ENCODE peak calls at places on chromosome 19, in six cellular contexts. V, N, X, D, Y and O are unnamed samples.

GRCh38 chr19:32068805-32069204 is 276.6 kb upstream of the ZNF507 start:
- DNase-seq in V (no peak), N (no peak), X (no peak), D (no peak), Y (no peak), O (no peak)

GRCh38 chr19:56764296-56764695 is 76.2 kb downstream of the PEG3 start:
- DNase-seq in V (no peak), N (no peak), X (no peak), D (no peak), Y (no peak), O (no peak)

GRCh38 chr19:39428309-39429112 is 7.2 kb downstream of the RPS16 start:
- DNase-seq in V (peak; percentile 43), N (peak; percentile 82), X (peak; percentile 84), D (peak; percentile 96), Y (peak; percentile 91), O (no peak)

GRCh38 chr19:5439452-5439851 is 15.8 kb upstream of the ZNRF4 start:
- DNase-seq in V (no peak), N (no peak), X (no peak), D (no peak), Y (no peak), O (no peak)

GRCh38 chr19:58150328-58150921 is at the start of gene ZNF329:
- DNase-seq in V (peak; percentile 90), N (peak; percentile 90), X (peak; percentile 79), D (peak; percentile 89), Y (peak; percentile 62), O (peak; percentile 88)

GRCh38 chr19:11422163-11423068 is 3.3 kb upstream of the RGL3 start:
- DNase-seq in V (peak; percentile 86), N (peak; percentile 55), X (peak; percentile 48), D (peak; percentile 73), Y (no peak), O (peak; percentile 94)

GRCh38 chr19:31516756-31517155 is 167.5 kb upstream of the TSHZ3 start:
- DNase-seq in V (no peak), N (no peak), X (no peak), D (no peak), Y (no peak), O (no peak)

GRCh38 chr19:7799640-7800355 is 30.2 kb upstream of the EVI5L start:
- DNase-seq in V (peak; percentile 78), N (peak; percentile 43), X (peak; percentile 48), D (peak; percentile 84), Y (peak; percentile 35), O (peak; percentile 70)

GRCh38 chr19:17504030-17504429 is 7.4 kb upstream of the PGLS start:
- DNase-seq in V (no peak), N (no peak), X (no peak), D (no peak), Y (no peak), O (no peak)

GRCh38 chr19:47158879-47159509 is 28.4 kb downstream of the SAE1 start:
- DNase-seq in V (no peak), N (no peak), X (no peak), D (peak; percentile 45), Y (peak; percentile 73), O (peak; percentile 85)

GRCh38 chr19:403221-404036 is 5.5 kb downstream of the C2CD4C start:
- DNase-seq in V (peak; percentile 5), N (no peak), X (no peak), D (no peak), Y (no peak), O (no peak)

GRCh38 chr19:33370783-33371182 is 2.7 kb upstream of the CEBPG start:
- DNase-seq in V (no peak), N (no peak), X (no peak), D (no peak), Y (no peak), O (peak; percentile 97)

GRCh38 chr19:42122691-42123607 is 9.3 kb downstream of the POU2F2 start:
- DNase-seq in V (no peak), N (no peak), X (no peak), D (no peak), Y (no peak), O (no peak)

GRCh38 chr19:48539503-48540096 is 12.4 kb upstream of the SULT2B1 start:
- DNase-seq in V (peak; percentile 44), N (no peak), X (no peak), D (peak; percentile 65), Y (peak; percentile 51), O (peak; percentile 82)

GRCh38 chr19:11856568-11857264 is 8.2 kb downstream of the ZNF439 start:
- DNase-seq in V (no peak), N (no peak), X (no peak), D (no peak), Y (no peak), O (peak; percentile 75)

GRCh38 chr19:33876192-33876591 is 79.5 kb downstream of the KCTD15 start:
- DNase-seq in V (no peak), N (no peak), X (no peak), D (no peak), Y (no peak), O (no peak)

GRCh38 chr19:30387311-30388115 is 15.3 kb downstream of the ZNF536 start:
- DNase-seq in V (no peak), N (no peak), X (no peak), D (no peak), Y (no peak), O (no peak)

GRCh38 chr19:38542040-38542439 is 75.7 kb downstream of the MAP4K1 start:
- DNase-seq in V (no peak), N (no peak), X (no peak), D (no peak), Y (no peak), O (no peak)

GRCh38 chr19:11942843-11943108 is 17.9 kb downstream of the ZNF700 start:
- DNase-seq in V (no peak), N (no peak), X (no peak), D (no peak), Y (no peak), O (no peak)

GRCh38 chr19:49430678-49431329 is 5.6 kb downstream of the GFY start:
- DNase-seq in V (no peak), N (no peak), X (no peak), D (no peak), Y (no peak), O (no peak)

GRCh38 chr19:17743874-17744273 is 7.4 kb upstream of the FCHO1 start:
- DNase-seq in V (no peak), N (no peak), X (no peak), D (peak; percentile 70), Y (peak; percentile 39), O (peak; percentile 26)

GRCh38 chr19:1520203-1520780 is 3.6 kb upstream of the PLK5 start:
- DNase-seq in V (no peak), N (no peak), X (no peak), D (no peak), Y (no peak), O (no peak)

GRCh38 chr19:6713773-6714692 is 6.4 kb downstream of the C3 start:
- DNase-seq in V (no peak), N (no peak), X (no peak), D (no peak), Y (no peak), O (no peak)

GRCh38 chr19:5974721-5975387 is 3.1 kb downstream of the RANBP3 start:
- DNase-seq in V (no peak), N (no peak), X (no peak), D (no peak), Y (no peak), O (peak; percentile 46)

GRCh38 chr19:2785244-2786000 is at the start of gene THOP1:
- DNase-seq in V (peak; percentile 100), N (peak; percentile 98), X (peak; percentile 99), D (peak; percentile 99), Y (peak; percentile 95), O (peak; percentile 100)
- TF ChIP-seq CTCF in V (no peak), N (no peak), X (no peak), D (no peak), Y (no peak), O (no peak)

GRCh38 chr19:55439052-55439451 is 4.0 kb downstream of the SHISA7 start:
- DNase-seq in V (no peak), N (no peak), X (no peak), D (no peak), Y (no peak), O (no peak)

GRCh38 chr19:55441319-55441691 is 1.8 kb downstream of the SHISA7 start:
- DNase-seq in V (no peak), N (no peak), X (no peak), D (no peak), Y (no peak), O (no peak)

GRCh38 chr19:55441692-55442321 is 1.3 kb downstream of the SHISA7 start:
- DNase-seq in V (no peak), N (no peak), X (no peak), D (no peak), Y (no peak), O (peak; percentile 23)

GRCh38 chr19:55442372-55443044 is 592 bp downstream of the SHISA7 start:
- DNase-seq in V (no peak), N (no peak), X (no peak), D (no peak), Y (no peak), O (no peak)

GRCh38 chr19:55440411-55441105 is 2.5 kb downstream of the SHISA7 start:
- DNase-seq in V (no peak), N (no peak), X (no peak), D (no peak), Y (no peak), O (no peak)
- TF ChIP-seq CTCF in V (no peak), N (no peak), X (no peak), D (no peak), Y (no peak), O (no peak)

DNA sequence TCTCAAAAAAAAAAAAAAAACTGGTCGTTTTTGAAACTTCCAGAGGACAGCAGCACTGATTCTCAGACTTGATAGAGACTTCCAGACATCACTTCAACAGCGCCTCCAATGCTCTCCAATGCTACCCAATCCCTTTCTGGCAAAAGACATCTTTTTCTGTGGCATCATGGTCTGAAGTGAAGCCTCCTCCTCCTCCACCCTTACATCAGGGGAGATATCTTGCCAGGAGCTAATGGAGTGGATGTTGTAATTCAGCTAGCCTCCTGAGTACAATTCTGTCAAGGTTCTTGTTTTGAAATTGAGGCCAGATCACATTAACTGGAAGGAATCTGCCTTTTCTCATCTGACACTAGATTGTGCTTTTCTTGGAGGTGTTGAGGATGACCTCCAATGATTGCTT is 24.2 kb downstream of the FXYD5 start:
- DNase-seq in V (no peak), N (no peak), X (no peak), D (peak; percentile 62), Y (no peak), O (no peak)
- TF ChIP-seq CTCF in V (no peak), N (no peak), X (no peak), D (no peak), Y (no peak), O (no peak)

DNA sequence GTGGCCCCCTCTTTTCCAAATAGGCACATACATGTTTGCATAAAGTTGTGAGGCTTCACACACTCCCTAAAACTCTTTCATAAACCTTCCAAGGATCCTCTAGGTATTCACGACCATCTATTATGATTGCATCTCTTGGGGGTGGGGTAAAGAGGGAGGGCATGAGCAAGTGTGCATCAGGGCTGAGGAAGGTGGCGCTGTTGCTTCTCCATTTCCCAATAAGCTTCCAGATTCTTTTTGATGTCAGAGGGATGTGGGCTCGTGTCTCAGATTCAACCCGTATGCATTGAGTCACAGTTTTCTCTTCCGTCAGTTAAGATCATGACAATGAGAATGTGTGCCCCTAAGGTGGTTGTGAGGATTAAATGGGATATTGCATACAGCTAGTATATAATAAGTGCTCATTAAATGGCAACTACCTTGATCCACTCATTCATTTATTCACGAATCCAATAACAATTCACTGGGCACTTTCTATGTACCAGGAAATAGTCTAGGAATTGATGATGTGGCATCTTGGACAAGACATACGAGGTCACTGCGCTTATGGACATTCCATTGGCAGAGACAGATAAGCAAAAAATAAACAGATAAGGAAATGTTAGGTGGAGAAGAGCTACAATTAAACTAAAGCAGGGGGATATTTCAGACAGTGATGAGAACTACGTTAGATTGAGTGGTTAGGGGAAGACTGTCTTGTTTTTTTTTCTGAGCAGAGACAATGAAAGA is 10.3 kb downstream of the CYP2B6 start:
- DNase-seq in V (no peak), N (no peak), X (no peak), D (no peak), Y (no peak), O (no peak)
- TF ChIP-seq CTCF in V (no peak), N (no peak), X (no peak), D (no peak), Y (no peak), O (no peak)